ENCODE peak calls at places on chromosomes 4 and X, in five cellular contexts. D is GM23338; Q is CD4-positive, alpha-beta T cell; N is epithelial cell of proximal tubule; J is GM10248. Y is an unnamed sample.
A peak's percentile ranks its signal among the peaks of the same experiment; 100 is the strongest.

GRCh38 chr4:103075435-103075893 is 1.1 kb downstream of the SLC9B2 start:
- DNase-seq in J (peak; percentile 9), D (no peak), Q (no peak), N (no peak), Y (no peak)

GRCh38 chrX:43165343-43165920 is 387.5 kb upstream of the PPP1R2C start:
- DNase-seq in N (no peak), J (no peak), D (no peak), Q (no peak), Y (no peak)

GRCh38 chrX:71998836-71999509 is 88.3 kb downstream of the NHSL2 start:
- DNase-seq in J (peak; percentile 40), N (no peak), Q (peak; percentile 21), D (peak; percentile 70), Y (peak; percentile 23)

GRCh38 chrX:77061533-77061932 is 385.7 kb upstream of the FGF16 start:
- DNase-seq in J (no peak), Q (no peak), N (no peak), D (no peak), Y (no peak)

GRCh38 chr4:177125656-177126055 is 184.0 kb upstream of the NEIL3 start:
- DNase-seq in Q (no peak), N (no peak), J (no peak), D (no peak), Y (no peak)

GRCh38 chrX:3094261-3094660 is 53.0 kb downstream of the ARSF start:
- DNase-seq in N (no peak), Q (no peak), D (no peak), J (no peak), Y (no peak)

GRCh38 chr4:21366840-21367239 is 581.7 kb downstream of the KCNIP4 start:
- DNase-seq in Q (no peak), N (no peak), D (no peak), J (no peak), Y (no peak)

GRCh38 chrX:22534643-22535042 is 261.9 kb downstream of the CBLL2 start:
- DNase-seq in D (no peak), Q (no peak), J (no peak), N (no peak), Y (no peak)

GRCh38 chr4:17347445-17347844 is 164.4 kb downstream of the QDPR start:
- DNase-seq in J (peak; percentile 42), Q (peak; percentile 13), N (no peak), D (peak; percentile 81), Y (peak; percentile 14)

GRCh38 chr4:73608677-73609594 is 11.3 kb downstream of the RASSF6 start:
- DNase-seq in D (no peak), N (no peak), Q (no peak), J (no peak), Y (no peak)

GRCh38 chrX:71606536-71607216 is 11.6 kb downstream of the CXCR3 start:
- DNase-seq in J (no peak), Q (peak; percentile 11), N (no peak), D (no peak), Y (no peak)

GRCh38 chrX:69033936-69034335 is 131.3 kb downstream of the PJA1 start:
- DNase-seq in J (no peak), N (no peak), D (peak; percentile 2), Q (no peak), Y (no peak)

GRCh38 chrX:68511255-68511654 is 12.4 kb downstream of the YIPF6 start:
- DNase-seq in J (peak; percentile 48), N (no peak), Q (peak; percentile 5), D (peak; percentile 55), Y (peak; percentile 44)

GRCh38 chr4:127632420-127633403 is at the start of gene INTU:
- DNase-seq in N (peak; percentile 77), D (peak; percentile 98), Q (peak; percentile 2), J (peak; percentile 34), Y (peak; percentile 75)

GRCh38 chr4:112214397-112215264 is 17.0 kb upstream of the AP1AR start:
- DNase-seq in J (no peak), Q (no peak), D (peak; percentile 25), N (no peak), Y (no peak)

GRCh38 chrX:72468607-72469006 is 104.0 kb downstream of the HDAC8 start:
- DNase-seq in N (no peak), D (no peak), Q (no peak), J (no peak), Y (no peak)

GRCh38 chr4:120760047-120760446 is 162.5 kb downstream of the PRDM5 start:
- DNase-seq in Q (no peak), D (no peak), J (no peak), N (no peak), Y (no peak)

DNA sequence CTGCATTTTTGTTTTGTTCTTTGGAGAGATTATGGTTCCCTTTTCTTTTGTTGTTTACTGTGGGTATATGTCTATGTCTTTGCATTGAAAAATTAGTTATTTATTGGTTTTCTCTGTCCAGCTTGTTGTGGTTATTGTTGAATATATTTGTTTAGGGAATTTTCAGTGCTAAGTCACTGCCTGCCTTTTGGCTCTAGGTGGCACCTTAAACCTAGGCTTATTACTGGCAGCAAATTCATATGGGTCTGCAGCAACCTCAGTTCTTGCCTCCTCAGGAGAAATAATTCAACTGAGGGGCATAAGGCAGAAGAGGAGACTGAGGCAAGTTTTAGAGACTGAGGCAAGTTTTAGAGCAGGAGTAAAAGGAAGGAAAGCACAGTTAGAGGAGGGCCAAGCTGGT is 1157.3 kb upstream of the AGA start:
- DNase-seq in J (no peak), Q (no peak), N (no peak), D (peak; percentile 39), Y (no peak)
- TF ChIP-seq CTCF in J (no peak), Q (no peak), N (peak; percentile 53), D (peak; percentile 75), Y (peak; percentile 53)

GRCh38 chrX:154376768-154377167 is 2.3 kb upstream of the EMD start:
- DNase-seq in Q (no peak), N (no peak), D (no peak), J (no peak), Y (no peak)
- TF ChIP-seq CTCF in Q (no peak), N (no peak), D (no peak), J (no peak), Y (no peak)

DNA sequence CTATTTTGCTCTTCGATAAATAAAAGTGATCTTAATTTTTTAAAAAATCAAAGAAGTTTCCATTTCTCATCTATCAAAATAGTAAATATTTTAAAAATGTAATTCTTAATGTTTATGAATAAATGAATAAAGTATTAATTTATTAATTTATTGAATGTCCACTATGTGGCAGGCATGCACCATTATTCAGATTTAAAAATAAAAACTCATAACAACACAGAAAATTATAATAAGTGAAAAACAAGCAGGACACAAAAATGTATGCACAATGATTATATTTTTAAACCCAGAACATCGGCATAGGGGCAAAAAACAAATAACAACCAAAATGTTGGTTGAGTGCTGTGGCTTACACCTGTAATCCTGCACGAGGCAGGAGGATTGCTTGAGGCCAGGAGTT is 5.3 kb upstream of the PYURF start:
- DNase-seq in J (no peak), N (no peak), Q (no peak), D (no peak), Y (no peak)
- TF ChIP-seq CTCF in J (no peak), N (no peak), Q (no peak), D (no peak), Y (peak; percentile 47)

GRCh38 chr4:10861036-10861435 is 176.5 kb upstream of the CLNK start:
- DNase-seq in J (no peak), D (no peak), Q (no peak), N (no peak), Y (no peak)

DNA sequence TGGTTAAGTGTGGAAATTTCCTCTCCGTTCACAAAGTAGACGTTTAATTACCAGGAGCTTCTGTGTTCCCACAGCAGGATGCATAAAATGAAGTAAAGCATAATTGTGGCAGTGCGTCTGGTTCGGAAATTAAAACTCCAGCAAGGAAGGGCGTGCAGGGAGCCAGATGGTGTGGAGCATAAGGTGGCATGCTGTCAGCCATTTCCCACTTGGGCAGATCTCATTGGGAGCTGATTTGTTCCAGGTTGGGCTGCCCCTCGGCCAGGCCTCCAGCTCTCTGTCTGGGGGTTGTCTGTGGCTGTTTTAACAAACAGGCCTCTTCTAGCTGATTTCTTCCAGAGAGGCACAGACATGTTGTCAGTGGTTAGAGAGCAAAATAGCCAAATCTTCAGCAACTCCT is 182.1 kb upstream of the CLNK start:
- DNase-seq in Q (no peak), N (no peak), D (no peak), J (no peak), Y (no peak)
- TF ChIP-seq CTCF in Q (no peak), N (no peak), D (no peak), J (no peak), Y (no peak)

GRCh38 chrX:150502979-150503897 is 65.2 kb upstream of the MTM1 start:
- DNase-seq in D (no peak), J (no peak), Q (no peak), N (no peak), Y (no peak)

GRCh38 chrX:150506486-150506885 is 61.9 kb upstream of the MTM1 start:
- DNase-seq in D (peak; percentile 52), N (no peak), Q (no peak), J (no peak), Y (no peak)

GRCh38 chrX:150506020-150506419 is 62.4 kb upstream of the MTM1 start:
- DNase-seq in J (no peak), N (no peak), D (no peak), Q (no peak), Y (no peak)

GRCh38 chrX:150503898-150504219 is 64.6 kb upstream of the MTM1 start:
- DNase-seq in Q (no peak), N (no peak), D (no peak), J (no peak), Y (no peak)

DNA sequence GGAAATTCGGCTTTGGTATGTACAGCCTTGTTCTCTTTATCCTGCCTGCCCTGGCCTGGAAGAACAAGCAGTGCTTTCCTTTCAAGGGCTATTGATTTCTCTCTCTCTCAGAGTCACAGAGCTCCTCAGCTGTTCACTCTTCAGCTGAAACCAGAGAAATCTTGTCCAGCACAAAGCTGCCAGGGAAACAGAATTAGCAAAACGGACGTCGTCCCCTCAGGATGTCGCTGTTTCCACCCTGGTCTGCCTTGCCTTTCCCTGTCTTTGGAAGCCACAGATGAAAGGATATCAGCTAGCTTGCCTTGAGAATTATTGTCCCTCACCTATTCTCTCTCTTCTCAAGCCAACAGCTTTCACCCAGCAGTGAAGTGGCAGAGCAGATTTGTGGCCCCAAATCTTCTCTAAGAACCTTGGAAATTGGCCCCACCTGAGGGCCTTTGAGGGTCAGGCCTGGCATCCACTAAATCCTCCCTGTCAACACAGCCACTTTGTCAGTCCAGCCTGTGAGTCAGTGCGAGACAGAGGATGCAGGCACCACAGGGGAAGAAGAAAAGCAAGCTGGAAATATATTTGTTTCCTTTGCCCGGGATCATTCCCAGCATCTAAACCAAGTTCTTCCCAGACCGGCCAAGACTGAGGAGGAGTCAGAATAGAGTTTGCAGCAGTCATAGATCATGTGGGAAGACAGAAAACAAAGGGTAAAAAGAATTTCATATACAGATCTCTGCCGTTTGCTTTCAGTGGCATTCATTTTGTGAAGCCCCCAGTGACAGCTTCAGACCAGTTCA is 63.8 kb upstream of the MTM1 start:
- DNase-seq in D (no peak), J (no peak), N (no peak), Q (no peak), Y (no peak)
- TF ChIP-seq CTCF in D (no peak), J (no peak), N (no peak), Q (no peak), Y (no peak)

GRCh38 chr4:91758487-91758886 is 545.3 kb upstream of the GRID2 start:
- DNase-seq in J (no peak), D (no peak), N (no peak), Q (no peak), Y (no peak)
- TF ChIP-seq CTCF in J (no peak), D (no peak), N (no peak), Q (no peak), Y (no peak)

GRCh38 chr4:83266689-83267088 is 17.9 kb downstream of the COQ2 start:
- DNase-seq in Q (no peak), N (no peak), D (no peak), J (no peak), Y (no peak)
- TF ChIP-seq CTCF in Q (no peak), N (no peak), D (no peak), J (no peak), Y (no peak)